ENCODE peak calls at places on chromosomes 11 and 22, in four cellular contexts. U is stimulated activated naive B cell treated with anti-CD40 and anti-IgM and Interleukin-4, amounts not matched to agents 10 μg/mL and 1 μg/mL and 100 μg/mL, for 72 hours; M is adipocyte; H is germinal center. L is an unnamed sample.

GRCh38 chr22:36562261-36562835 is 33.4 kb upstream of the EIF3D start:
- DNase-seq in H (no peak), U (no peak), M (no peak), L (no peak)

GRCh38 chr11:120151536-120151935 is 13.6 kb upstream of the TRIM29 start:
- DNase-seq in U (no peak), H (no peak), M (no peak), L (no peak)

GRCh38 chr22:36536717-36537116 is 7.8 kb upstream of the EIF3D start:
- DNase-seq in M (no peak), H (no peak), U (no peak), L (no peak)

GRCh38 chr22:26972281-26972680 is 314.9 kb downstream of the MIAT start:
- DNase-seq in U (no peak), M (no peak), H (no peak), L (no peak)

GRCh38 chr11:6604081-6604626 is 580 bp downstream of the ILK start:
- DNase-seq in M (peak; percentile 81), H (peak; percentile 60), U (peak; percentile 19), L (peak; percentile 83)

GRCh38 chr11:1326435-1327063 is 17.1 kb upstream of the TOLLIP start:
- DNase-seq in M (no peak), H (no peak), U (no peak), L (no peak)

GRCh38 chr11:63179446-63180068 is 35.5 kb upstream of the SLC22A24 start:
- DNase-seq in U (no peak), H (no peak), M (no peak), L (no peak)

GRCh38 chr11:121721961-121722360 is 269.2 kb upstream of the SORL1-AS1 start:
- DNase-seq in M (no peak), U (no peak), H (no peak), L (no peak)

GRCh38 chr11:468493-468892 is 18.4 kb downstream of the PTDSS2 start:
- DNase-seq in M (no peak), H (no peak), U (no peak), L (no peak)

GRCh38 chr11:113234888-113235287 is 79.5 kb upstream of the TTC12 start:
- DNase-seq in U (no peak), H (no peak), M (no peak), L (no peak)

L was measured in GM20000.